ENCODE peak calls at places on chromosomes 1 and 21, in five cellular contexts. M is A549, T is GM12878, S is H1, C is IMR-90. P is an unnamed sample.

GRCh38 chr1:24874611-24875225 is 55.4 kb downstream of the RUNX3 start:
- DNase-seq in M (no peak), T (no peak), C (no peak), S (no peak), P (no peak)

GRCh38 chr1:32111789-32112188 is 3.9 kb downstream of the KPNA6 start:
- DNase-seq in C (peak), S (no peak), M (no peak), T (no peak), P (no peak)

GRCh38 chr1:20211511-20211931 is 25.2 kb upstream of the PLA2G2C start:
- DNase-seq in T (no peak), M (peak), C (no peak), S (no peak), P (peak)

GRCh38 chr1:183180213-183180612 is 5.9 kb upstream of the LAMC2 start:
- DNase-seq in S (no peak), M (peak), C (peak), T (peak), P (no peak)

GRCh38 chr1:181936768-181937581 is 124.5 kb downstream of the ZNF648 start:
- DNase-seq in S (peak), M (peak), C (no peak), T (peak), P (peak)

GRCh38 chr1:175520186-175520585 is 223.2 kb downstream of the TNR start:
- DNase-seq in T (no peak), S (no peak), M (no peak), C (no peak), P (no peak)

GRCh38 chr1:151372411-151372934 is at the start of gene SELENBP1:
- DNase-seq in C (peak), M (peak), T (no peak), S (peak), P (no peak)

GRCh38 chr1:85449356-85449755 is 15.6 kb downstream of the DDAH1 start:
- DNase-seq in C (no peak), M (no peak), S (no peak), T (no peak), P (no peak)

GRCh38 chr1:30886710-30887428 is 21.7 kb downstream of the SDC3 start:
- DNase-seq in M (no peak), T (no peak), C (no peak), S (no peak), P (no peak)

GRCh38 chr1:5235355-5235899 is 581.0 kb downstream of the AJAP1 start:
- DNase-seq in T (no peak), S (no peak), M (no peak), C (no peak), P (no peak)

GRCh38 chr1:169779970-169780369 is 14.7 kb downstream of the METTL18 start:
- DNase-seq in M (peak), S (no peak), C (peak), T (no peak), P (no peak)

GRCh38 chr1:81478217-81478616 is 322.5 kb upstream of the ADGRL2 start:
- DNase-seq in C (no peak), M (no peak), T (no peak), S (no peak), P (no peak)

GRCh38 chr1:3584915-3585314 is 26.4 kb downstream of the MEGF6 start:
- DNase-seq in M (no peak), T (no peak), S (no peak), C (no peak), P (no peak)

GRCh38 chr21:42520628-42521253 is 7.1 kb downstream of the SLC37A1 start:
- DNase-seq in S (no peak), T (no peak), M (no peak), C (no peak), P (no peak)

GRCh38 chr1:152141971-152142584 is 16.9 kb downstream of the RPTN start:
- DNase-seq in M (peak), S (peak), C (peak), T (no peak), P (peak)

GRCh38 chr1:208047476-208047934 is 136.6 kb upstream of the CD34 start:
- DNase-seq in S (no peak), M (no peak), C (peak), T (no peak), P (no peak)

GRCh38 chr1:40944326-40944725 is 35.2 kb upstream of the CTPS1 start:
- DNase-seq in C (peak), T (no peak), S (no peak), M (peak), P (no peak)

GRCh38 chr21:16713331-16714114 is 799.3 kb upstream of the CXADR start:
- DNase-seq in C (peak), T (no peak), M (no peak), S (no peak), P (no peak)

GRCh38 chr1:169741666-169742394 is 8.0 kb upstream of the SELE start:
- DNase-seq in T (no peak), C (peak), M (no peak), S (no peak), P (no peak)

GRCh38 chr1:160681067-160681890 is 30.3 kb downstream of the CD48 start:
- DNase-seq in T (no peak), S (peak), C (peak), M (peak), P (peak)

GRCh38 chr21:32423846-32424535 is 11.5 kb downstream of the EVA1C start:
- DNase-seq in C (no peak), T (no peak), S (no peak), M (no peak), P (no peak)

GRCh38 chr1:165439287-165439686 is 5.6 kb downstream of the RXRG start:
- DNase-seq in S (no peak), M (no peak), C (no peak), T (no peak), P (no peak)

GRCh38 chr1:228283476-228284147 is 75.8 kb downstream of the OBSCN start:
- DNase-seq in C (no peak), M (no peak), S (no peak), T (no peak), P (no peak)

GRCh38 chr1:101219919-101220695 is 16.7 kb upstream of the S1PR1 start:
- DNase-seq in M (no peak), C (no peak), S (no peak), T (no peak), P (no peak)

GRCh38 chr1:11078631-11079030 is 18.8 kb upstream of the SRM start:
- DNase-seq in T (no peak), S (no peak), C (peak), M (no peak), P (no peak)

GRCh38 chr1:94316836-94317789 is 79.7 kb upstream of the ARHGAP29 start:
- DNase-seq in S (no peak), T (no peak), M (no peak), C (peak), P (no peak)

GRCh38 chr1:114524933-114525332 is 13.9 kb upstream of the TRIM33 start:
- DNase-seq in C (no peak), T (no peak), M (no peak), S (no peak), P (peak)

GRCh38 chr1:34984435-34985062 is 598 bp downstream of the TMEM35B start:
- DNase-seq in S (no peak), M (no peak), T (no peak), C (peak), P (no peak)

GRCh38 chr1:202306535-202307345 is 35.0 kb downstream of the UBE2T start:
- DNase-seq in S (no peak), C (no peak), T (no peak), M (no peak), P (no peak)

GRCh38 chr1:235557495-235557894 is 53.2 kb upstream of the B3GALNT2 start:
- DNase-seq in C (no peak), M (no peak), S (no peak), T (no peak), P (no peak)

GRCh38 chr1:39940980-39941871 is 13.7 kb upstream of the MFSD2A start:
- DNase-seq in S (no peak), M (no peak), T (no peak), C (no peak), P (no peak)

GRCh38 chr1:30816211-30817082 is 58.9 kb upstream of the LAPTM5 start:
- DNase-seq in S (no peak), M (no peak), T (no peak), C (peak), P (no peak)

GRCh38 chr21:20110368-20110767 is 887.8 kb upstream of the NCAM2 start:
- DNase-seq in S (no peak), C (no peak), M (no peak), T (no peak), P (no peak)

GRCh38 chr1:111214086-111214801 is 13.3 kb upstream of the CHI3L2 start:
- DNase-seq in S (no peak), T (peak), C (peak), M (no peak), P (no peak)

GRCh38 chr1:111216751-111217150 is 10.8 kb upstream of the CHI3L2 start:
- DNase-seq in T (no peak), C (no peak), S (no peak), M (no peak), P (no peak)

GRCh38 chr1:111213412-111213811 is 13.0 kb upstream of the DENND2D start:
- DNase-seq in M (no peak), C (no peak), S (no peak), T (no peak), P (no peak)

GRCh38 chr1:111212634-111213335 is 12.3 kb upstream of the DENND2D start:
- DNase-seq in C (no peak), S (no peak), M (no peak), T (no peak), P (no peak)

DNA sequence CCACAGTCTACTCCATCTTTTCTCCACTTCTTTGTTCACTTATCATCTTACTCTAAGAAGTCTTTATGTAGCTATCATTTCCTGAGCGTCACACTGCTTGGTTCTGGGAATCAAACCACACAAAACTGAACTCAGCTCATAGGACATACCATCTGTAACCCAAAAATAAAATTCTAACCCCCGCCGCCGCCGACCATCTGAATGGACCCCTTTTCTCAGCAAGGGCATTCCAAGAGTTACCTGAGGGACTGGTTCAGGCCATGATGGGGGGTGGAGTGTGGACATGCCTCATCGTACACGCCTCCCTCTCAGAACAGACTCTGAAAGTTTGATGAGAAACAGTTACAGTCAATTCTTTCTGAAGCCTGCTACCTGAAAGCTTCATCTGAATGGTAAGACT is 12.6 kb upstream of the CHI3L2 start:
- DNase-seq in M (no peak), S (no peak), C (no peak), T (no peak), P (no peak)
- TF ChIP-seq CEBPB in M (no peak), S (no peak), C (no peak), T (no peak), P (no peak)

DNA sequence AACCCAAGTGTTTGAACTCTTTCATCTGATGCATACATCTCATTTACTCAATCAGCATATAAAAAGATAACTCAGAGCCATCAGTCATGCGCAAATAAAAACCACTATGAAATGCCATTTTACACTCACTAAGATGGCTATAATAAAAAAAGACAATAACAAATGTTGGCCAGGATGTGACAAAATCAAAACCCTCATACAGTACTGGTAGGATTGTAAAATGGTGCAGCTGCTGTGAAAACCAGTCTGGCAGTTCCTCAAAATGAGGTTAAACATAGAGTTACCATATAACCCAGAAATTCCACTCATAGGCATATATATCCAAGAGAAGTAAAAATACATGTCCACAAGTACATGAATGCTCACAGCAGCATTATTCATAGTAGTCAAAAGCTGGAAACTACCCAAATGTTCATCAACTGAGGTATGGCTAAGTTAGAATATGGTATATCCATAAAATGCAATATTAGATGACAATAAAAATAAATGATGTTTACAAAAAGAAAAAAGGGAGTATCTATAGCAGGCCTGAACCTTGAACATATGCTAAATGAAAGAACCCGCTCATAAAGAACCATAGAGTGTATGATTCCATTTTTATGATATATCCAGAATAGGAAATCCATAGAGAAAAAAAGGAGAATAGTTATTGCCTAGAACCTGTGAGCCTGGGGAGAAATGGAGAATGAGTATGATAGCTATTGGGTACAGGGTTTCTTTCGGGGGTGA is 265.1 kb downstream of the SIPA1L2 start:
- DNase-seq in M (no peak), T (no peak), S (no peak), C (no peak), P (no peak)
- TF ChIP-seq CEBPB in M (no peak), T (no peak), S (no peak), C (no peak), P (no peak)

GRCh38 chr21:38989745-38990423 is 184.2 kb downstream of the ETS2 start:
- DNase-seq in M (no peak), S (no peak), C (peak), T (no peak), P (no peak)
- TF ChIP-seq CEBPB in M (no peak), S (no peak), C (no peak), T (no peak), P (no peak)

GRCh38 chr1:206658981-206659273 is 23.6 kb downstream of the DYRK3 start:
- DNase-seq in S (no peak), C (no peak), M (no peak), T (no peak), P (no peak)

GRCh38 chr1:206660136-206660535 is 24.6 kb upstream of the MAPKAPK2 start:
- DNase-seq in S (no peak), C (no peak), M (no peak), T (no peak), P (no peak)

GRCh38 chr1:206661161-206661820 is 23.4 kb upstream of the MAPKAPK2 start:
- DNase-seq in C (no peak), T (no peak), M (no peak), S (no peak), P (no peak)

GRCh38 chr1:206656936-206657335 is 21.6 kb downstream of the DYRK3 start:
- DNase-seq in S (no peak), M (no peak), T (no peak), C (no peak), P (no peak)

GRCh38 chr1:206658264-206658980 is 23.1 kb downstream of the DYRK3 start:
- DNase-seq in M (peak), T (no peak), C (no peak), S (no peak), P (peak)
- TF ChIP-seq CEBPB in M (no peak), T (no peak), C (no peak), S (no peak), P (no peak)

DNA sequence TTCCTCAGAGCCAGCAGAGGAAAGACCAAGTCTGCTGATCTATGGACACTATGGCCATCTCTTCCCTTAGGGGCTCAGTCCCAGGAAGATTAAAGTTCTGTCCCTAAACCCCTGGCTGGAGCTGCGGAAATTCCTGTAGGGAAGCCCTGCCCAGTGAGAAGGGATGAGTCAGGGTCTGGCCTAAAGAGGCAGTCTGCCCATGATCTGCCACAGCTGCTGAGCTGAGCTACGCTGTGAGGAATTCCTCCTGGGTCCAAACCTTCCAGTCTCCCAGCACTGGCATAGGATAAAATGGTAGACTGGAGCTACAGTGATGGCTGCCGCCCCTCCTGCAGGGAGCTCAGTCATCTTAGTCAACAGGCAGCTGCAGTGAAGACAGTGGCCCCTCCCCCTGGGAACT is 213.7 kb downstream of the BRINP2 start:
- DNase-seq in M (no peak), T (no peak), S (no peak), C (peak), P (no peak)
- TF ChIP-seq CEBPB in M (no peak), T (no peak), S (no peak), C (no peak), P (no peak)

GRCh38 chr21:39048574-39048973 is 134.7 kb downstream of the PSMG1 start:
- DNase-seq in S (no peak), M (no peak), T (no peak), C (peak), P (no peak)

GRCh38 chr21:39050839-39051560 is 132.3 kb downstream of the PSMG1 start:
- DNase-seq in S (no peak), T (no peak), C (no peak), M (no peak), P (no peak)

GRCh38 chr21:39047046-39047445 is 136.2 kb downstream of the PSMG1 start:
- DNase-seq in M (no peak), T (no peak), C (no peak), S (no peak), P (no peak)

GRCh38 chr21:39046236-39046911 is 136.9 kb downstream of the PSMG1 start:
- DNase-seq in C (no peak), M (no peak), T (no peak), S (no peak), P (no peak)

GRCh38 chr21:39048064-39048463 is 135.2 kb downstream of the PSMG1 start:
- DNase-seq in M (peak), C (peak), S (no peak), T (no peak), P (no peak)
- TF ChIP-seq CEBPB in M (no peak), C (no peak), S (no peak), T (no peak), P (no peak)

GRCh38 chr1:185244015-185244747 is 72.9 kb downstream of the IVNS1ABP start:
- DNase-seq in C (peak), T (no peak), S (no peak), M (no peak), P (no peak)
- TF ChIP-seq CEBPB in C (no peak), T (no peak), S (no peak), M (no peak), P (no peak)

GRCh38 chr1:7301346-7301993 is 469.6 kb upstream of the VAMP3 start:
- DNase-seq in S (no peak), M (no peak), C (peak), T (no peak), P (no peak)

GRCh38 chr1:7302126-7302525 is 469.0 kb upstream of the VAMP3 start:
- DNase-seq in S (no peak), C (no peak), M (no peak), T (no peak), P (no peak)

GRCh38 chr1:7303554-7304347 is 467.3 kb upstream of the VAMP3 start:
- DNase-seq in S (no peak), T (no peak), M (no peak), C (no peak), P (no peak)

GRCh38 chr1:7300893-7301292 is 470.2 kb upstream of the VAMP3 start:
- DNase-seq in T (no peak), C (peak), S (no peak), M (peak), P (peak)

DNA sequence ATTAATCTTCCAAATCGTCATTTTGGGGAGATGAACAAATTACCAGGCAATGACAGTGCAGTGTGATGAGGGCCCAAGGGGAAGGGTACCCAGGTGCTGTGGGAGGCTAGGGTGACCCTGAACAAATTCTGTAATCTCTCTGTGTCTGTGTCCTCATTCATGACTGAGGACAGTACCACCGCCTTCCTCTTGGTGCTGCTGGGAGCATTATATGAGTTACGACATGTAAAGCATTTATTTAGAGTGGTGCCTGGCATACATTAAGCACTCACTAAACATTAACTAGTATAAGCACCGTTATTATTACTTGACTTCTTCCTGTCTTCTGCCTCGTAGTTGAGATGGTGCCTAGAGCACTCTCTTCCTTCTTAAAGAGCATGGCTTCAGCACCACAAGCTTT is 468.2 kb upstream of the VAMP3 start:
- DNase-seq in C (no peak), M (peak), S (no peak), T (no peak), P (no peak)
- TF ChIP-seq CEBPB in C (no peak), M (peak), S (no peak), T (no peak), P (no peak)